ENCODE peak calls at places on chromosomes 12 and 14, in six cellular contexts. L is PC-3, D is uterus, K is mammary epithelial cell, J is ovary, F is psoas muscle. B is an unnamed sample. For H3K4me1, the result is how much of the 10 kb centered on the place peaks cover.

GRCh38 chr12:121388421-121388981 is 11.4 kb upstream of the RNF34 start:
- DNase-seq in L (peak), D (no peak), K (peak), J (no peak), F (no peak), B (peak)

GRCh38 chr14:100453930-100454329 is 130.8 kb downstream of the SLC25A47 start:
- DNase-seq in L (no peak), D (no peak), K (no peak), J (no peak), F (no peak), B (no peak)

GRCh38 chr12:15322164-15323054 is at the start of gene PTPRO:
- DNase-seq in L (no peak), D (peak), K (peak), J (no peak), F (peak), B (peak)

GRCh38 chr12:52630104-52630500 is 11.7 kb upstream of the KRT73 start:
- DNase-seq in L (no peak), D (no peak), K (no peak), J (no peak), F (no peak), B (no peak)

GRCh38 chr12:107122452-107122958 is 29.2 kb upstream of the CRY1 start:
- DNase-seq in L (no peak), D (no peak), K (no peak), J (no peak), F (no peak), B (no peak)

GRCh38 chr12:49693931-49694439 is 13.2 kb downstream of the FMNL3 start:
- DNase-seq in L (peak), D (no peak), K (no peak), J (no peak), F (no peak), B (no peak)

GRCh38 chr14:50001146-50001998 is 108.5 kb downstream of the ARF6 start:
- DNase-seq in L (peak), D (peak), K (peak), J (no peak), F (peak), B (peak)

GRCh38 chr12:89468648-89469326 is 55.8 kb downstream of the GALNT4 start:
- DNase-seq in L (no peak), D (no peak), K (no peak), J (no peak), F (no peak), B (no peak)

GRCh38 chr14:76844223-76844622 is 18.0 kb downstream of the LRRC74A start:
- DNase-seq in L (peak), D (peak), K (no peak), J (peak), F (peak), B (no peak)

GRCh38 chr12:110217996-110218674 is 62.9 kb upstream of the ATP2A2 start:
- DNase-seq in L (peak), D (no peak), K (no peak), J (no peak), F (no peak), B (no peak)

GRCh38 chr12:64737539-64737938 is 21.7 kb downstream of the GNS start:
- DNase-seq in L (no peak), D (no peak), K (peak), J (no peak), F (no peak), B (no peak)

GRCh38 chr12:113180333-113180732 is 4.9 kb downstream of the DDX54 start:
- DNase-seq in L (no peak), D (no peak), K (no peak), J (no peak), F (no peak), B (no peak)

GRCh38 chr12:113184098-113184899 is 979 bp downstream of the DDX54 start:
- DNase-seq in L (no peak), D (no peak), K (no peak), J (no peak), F (peak), B (no peak)

GRCh38 chr12:113183030-113183589 is 2.2 kb downstream of the DDX54 start:
- DNase-seq in L (no peak), D (no peak), K (no peak), J (no peak), F (no peak), B (no peak)

GRCh38 chr12:113184900-113185179 is 438 bp downstream of the DDX54 start:
- DNase-seq in L (peak), D (peak), K (peak), J (peak), F (peak), B (peak)

DNA sequence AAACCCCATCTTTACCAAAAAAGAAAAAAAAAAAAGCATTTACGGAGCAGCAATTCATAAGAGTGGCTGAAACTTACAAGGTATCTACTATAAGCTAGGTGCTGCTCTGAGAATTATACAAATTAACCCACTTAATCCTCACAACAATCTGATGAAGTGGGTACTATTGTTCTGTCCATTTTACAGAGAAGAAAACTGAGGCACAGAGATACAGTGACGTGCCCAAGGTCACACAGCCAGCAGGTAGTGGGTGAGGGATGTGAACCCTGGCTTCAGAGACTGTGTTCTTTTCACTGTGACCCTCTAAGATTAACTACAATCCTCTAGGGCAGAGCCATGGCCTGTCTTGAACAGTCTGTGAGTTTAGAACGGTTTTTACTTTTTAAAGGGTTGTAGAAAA is 3.3 kb downstream of the DDX54 start:
- DNase-seq in L (no peak), D (no peak), K (no peak), J (no peak), F (no peak), B (no peak)
- TF ChIP-seq CTCF in L (no peak), D (no peak), K (no peak), J (no peak), F (no peak), B (no peak)

DNA sequence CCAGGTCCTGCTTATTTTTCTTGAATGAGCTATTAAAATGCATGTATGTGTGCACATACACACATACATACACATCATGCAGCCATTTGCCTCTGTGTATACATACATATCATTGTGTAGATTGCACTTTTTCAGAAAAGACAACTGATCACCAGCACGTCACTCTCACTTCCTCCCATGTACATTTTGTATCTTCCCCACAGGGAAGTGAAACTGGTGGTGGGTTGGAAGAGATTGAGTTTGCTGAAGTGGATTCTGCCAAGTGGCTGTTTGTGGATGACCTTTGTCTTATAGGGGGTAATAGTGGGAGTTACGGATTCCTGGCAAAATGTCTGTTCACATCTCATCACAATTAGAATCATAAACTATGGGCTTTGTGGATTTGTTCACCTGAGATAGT is 448.6 kb downstream of the RAD51B start:
- DNase-seq in L (no peak), D (no peak), K (no peak), J (no peak), F (no peak), B (no peak)
- H3K4me1 ChIP-seq in L (under half), D (under half), K (under half), J (under half), F (under half), B (under half)

GRCh38 chr12:54141534-54142475 is 47.0 kb downstream of the SMUG1 start:
- DNase-seq in L (no peak), D (peak), K (no peak), J (no peak), F (no peak), B (no peak)

GRCh38 chr12:54138219-54138618 is 50.6 kb downstream of the SMUG1 start:
- DNase-seq in L (peak), D (no peak), K (no peak), J (no peak), F (no peak), B (no peak)

GRCh38 chr12:54136844-54137580 is 51.8 kb downstream of the SMUG1 start:
- DNase-seq in L (no peak), D (no peak), K (no peak), J (no peak), F (no peak), B (no peak)

GRCh38 chr12:54140958-54141388 is 47.8 kb downstream of the SMUG1 start:
- DNase-seq in L (no peak), D (peak), K (no peak), J (peak), F (peak), B (no peak)

DNA sequence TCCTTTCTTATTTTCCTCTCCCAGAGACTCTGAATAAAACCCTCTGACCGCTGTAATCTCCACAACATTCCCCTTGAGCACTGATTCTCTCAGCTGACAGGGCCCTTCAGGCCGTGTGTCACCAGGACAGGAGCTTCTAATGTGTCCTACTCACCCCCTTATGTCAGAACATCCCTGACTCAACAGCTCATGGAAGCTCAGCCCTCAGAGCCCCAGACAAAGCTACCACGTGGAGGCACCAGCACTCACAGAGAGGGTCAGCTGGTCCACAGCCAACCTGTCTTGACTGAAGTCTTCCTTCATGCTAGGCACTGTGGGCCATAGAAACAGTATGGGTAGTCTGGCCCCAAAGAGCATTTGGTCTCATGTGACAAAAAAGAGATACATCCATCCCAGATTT is 49.8 kb downstream of the SMUG1 start:
- DNase-seq in L (no peak), D (no peak), K (no peak), J (no peak), F (no peak), B (no peak)
- TF ChIP-seq CTCF in L (no peak), D (no peak), K (no peak), J (no peak), F (no peak), B (no peak)

GRCh38 chr12:46556105-46556559 is 183.6 kb upstream of the SLC38A2 start:
- DNase-seq in L (peak), D (no peak), K (peak), J (no peak), F (no peak), B (peak)

GRCh38 chr12:46555379-46555778 is 182.8 kb upstream of the SLC38A2 start:
- DNase-seq in L (peak), D (no peak), K (peak), J (no peak), F (no peak), B (peak)

GRCh38 chr12:46553911-46554310 is 181.3 kb upstream of the SLC38A2 start:
- DNase-seq in L (peak), D (no peak), K (peak), J (no peak), F (no peak), B (no peak)

GRCh38 chr12:46553266-46553665 is 180.7 kb upstream of the SLC38A2 start:
- DNase-seq in L (peak), D (no peak), K (peak), J (no peak), F (peak), B (no peak)

DNA sequence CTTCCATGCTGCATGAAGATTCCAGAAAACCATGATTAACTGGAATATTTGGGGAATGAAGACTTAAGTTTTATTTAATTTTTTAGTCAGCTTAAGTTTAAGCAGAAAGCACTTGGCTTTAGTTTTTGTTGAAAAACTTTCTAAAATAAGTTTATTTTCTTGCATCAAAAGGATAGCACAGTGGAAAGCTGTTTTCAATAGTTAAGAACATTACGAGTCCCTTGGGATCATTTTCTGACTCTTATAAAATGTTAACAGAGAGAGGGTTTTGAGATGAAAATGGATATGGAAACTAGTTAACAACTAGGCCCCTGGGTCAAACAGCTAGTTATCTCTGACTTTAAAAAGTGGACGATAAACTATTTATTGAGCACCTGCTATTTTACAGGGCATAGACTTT is 181.9 kb upstream of the SLC38A2 start:
- DNase-seq in L (no peak), D (no peak), K (no peak), J (no peak), F (no peak), B (no peak)
- H3K4me1 ChIP-seq in L (half or more), D (under half), K (half or more), J (under half), F (half or more), B (under half)

GRCh38 chr12:51246254-51246853 is 7.7 kb downstream of the DAZAP2 start:
- DNase-seq in L (no peak), D (no peak), K (no peak), J (no peak), F (no peak), B (peak)
- TF ChIP-seq CTCF in L (no peak), D (no peak), K (no peak), J (no peak), F (no peak), B (peak)

GRCh38 chr14:68574906-68575305 is 218.0 kb downstream of the ZFP36L1 start:
- DNase-seq in L (peak), D (no peak), K (no peak), J (peak), F (no peak), B (no peak)
- H3K4me1 ChIP-seq in L (under half), D (under half), K (under half), J (under half), F (under half), B (under half)